ENCODE peak calls at places on chromosomes 5 and 9, in nine cellular contexts. F is GM13977; Z is anterior cingulate cortex; S is NCI-H748 treated with DMSO at 0.1 percent for 48 hours; O is left colon; R is activated naive CD8-positive, alpha-beta T cell treated with anti-CD3 and anti-CD28 coated beads, Interleukin-2, amount 50 U/mL, for 24 hours; J is right atrium auricular region; H is COR-L47; Y is HTR-8/SVneo. X is an unnamed sample.
A peak's percentile ranks its signal among the peaks of the same experiment; 100 is the strongest.

GRCh38 chr5:139912804-139913203 is 117.2 kb downstream of the PSD2 start:
- DNase-seq in O (no peak), F (no peak), S (no peak), Y (no peak), H (no peak), Z (no peak), J (peak; percentile 32), R (no peak), X (no peak)

GRCh38 chr5:16626696-16627264 is 10.0 kb upstream of the RETREG1 start:
- DNase-seq in Y (no peak), Z (no peak), S (no peak), F (no peak), O (no peak), R (no peak), J (no peak), H (no peak), X (peak; percentile 68)

GRCh38 chr5:116573617-116574431 is 799 bp downstream of the SEMA6A start:
- DNase-seq in H (peak; percentile 43), F (peak; percentile 52), O (peak; percentile 32), J (no peak), R (peak; percentile 5), S (peak; percentile 43), Z (peak; percentile 39), Y (no peak), X (no peak)

GRCh38 chr9:2341956-2342355 is 279.6 kb upstream of the VLDLR start:
- DNase-seq in F (no peak), O (no peak), Z (no peak), H (no peak), J (no peak), Y (no peak), R (no peak), S (no peak), X (no peak)

GRCh38 chr5:173565491-173566038 is 50.9 kb downstream of the BOD1 start:
- DNase-seq in F (no peak), H (no peak), S (no peak), J (no peak), Y (no peak), Z (no peak), R (no peak), O (no peak), X (no peak)

GRCh38 chr9:131049829-131050715 is 41.1 kb downstream of the LAMC3 start:
- DNase-seq in Z (no peak), S (no peak), J (no peak), R (no peak), H (no peak), O (no peak), Y (no peak), F (no peak), X (no peak)

GRCh38 chr9:93949694-93950449 is 5.3 kb downstream of the BARX1 start:
- DNase-seq in Z (no peak), Y (peak; percentile 63), J (no peak), O (no peak), S (no peak), R (no peak), F (no peak), H (no peak), X (no peak)

GRCh38 chr5:154097031-154097430 is 58.3 kb downstream of the MFAP3 start:
- DNase-seq in J (no peak), Z (no peak), H (no peak), O (no peak), R (no peak), F (no peak), S (no peak), Y (no peak), X (no peak)

GRCh38 chr5:170280090-170280493 is 17.5 kb downstream of the LCP2 start:
- DNase-seq in R (no peak), Z (no peak), Y (no peak), H (no peak), F (no peak), J (no peak), O (no peak), S (no peak), X (no peak)

GRCh38 chr5:125486634-125487033 is 740.2 kb upstream of the ZNF608 start:
- DNase-seq in Z (no peak), Y (no peak), S (no peak), R (no peak), J (no peak), F (no peak), H (no peak), O (no peak), X (no peak)

GRCh38 chr5:171483453-171484177 is 64.2 kb downstream of the FGF18 start:
- DNase-seq in J (peak; percentile 88), Y (no peak), O (peak; percentile 34), Z (no peak), H (no peak), F (no peak), S (no peak), R (no peak), X (no peak)

GRCh38 chr5:109739741-109740140 is 50.0 kb downstream of the MAN2A1 start:
- DNase-seq in F (no peak), S (no peak), Z (no peak), R (no peak), O (no peak), H (no peak), J (no peak), Y (peak; percentile 18), X (no peak)

GRCh38 chr9:31744589-31744988 is 639.9 kb upstream of the ACO1 start:
- DNase-seq in Z (no peak), J (no peak), Y (no peak), O (no peak), R (no peak), F (no peak), S (no peak), H (no peak), X (no peak)

GRCh38 chr5:18433336-18433735 is 799.1 kb downstream of the TAF11L14 start:
- DNase-seq in R (no peak), F (no peak), S (peak; percentile 93), H (no peak), J (no peak), O (no peak), Z (no peak), Y (no peak), X (no peak)

X was measured in stimulated activated naive CD4-positive, alpha-beta T cell.